ENCODE peak calls at places on chromosomes 11 and 22, in seven cellular contexts. One of them, this sample, is unnamed.

GRCh38 chr11:67060111-67060522 is 3.5 kb downstream of the RHOD start:
- DNase-seq in trophoblast cell: no peak
- DNase-seq in mesenchymal stem cell: no peak
- DNase-seq in neuronal stem cell: no peak
- DNase-seq in H9: peak; percentile 14
- DNase-seq in IMR-90: peak; percentile 36
- DNase-seq in H1: no peak
- DNase-seq in this sample: no peak

GRCh38 chr11:22337571-22338464 is at the start of gene SLC17A6:
- DNase-seq in IMR-90: peak; percentile 8
- DNase-seq in H9: peak; percentile 52
- DNase-seq in trophoblast cell: peak; percentile 53
- DNase-seq in H1: peak; percentile 77
- DNase-seq in neuronal stem cell: peak; percentile 83
- DNase-seq in mesenchymal stem cell: peak; percentile 26
- DNase-seq in this sample: peak; percentile 72

GRCh38 chr22:16789860-16790493 is 35.2 kb downstream of the XKR3 start:
- DNase-seq in trophoblast cell: no peak
- DNase-seq in H1: no peak
- DNase-seq in neuronal stem cell: no peak
- DNase-seq in IMR-90: no peak
- DNase-seq in H9: no peak
- DNase-seq in mesenchymal stem cell: no peak
- DNase-seq in this sample: no peak

GRCh38 chr22:35380537-35381423 is at the start of gene HMOX1:
- DNase-seq in neuronal stem cell: peak; percentile 49
- DNase-seq in trophoblast cell: peak; percentile 93
- DNase-seq in IMR-90: peak; percentile 85
- DNase-seq in H1: peak; percentile 82
- DNase-seq in mesenchymal stem cell: peak; percentile 94
- DNase-seq in H9: peak; percentile 81
- DNase-seq in this sample: peak; percentile 84

GRCh38 chr11:11916981-11917399 is 75.2 kb downstream of the USP47 start:
- DNase-seq in neuronal stem cell: no peak
- DNase-seq in H1: no peak
- DNase-seq in mesenchymal stem cell: no peak
- DNase-seq in trophoblast cell: no peak
- DNase-seq in H9: no peak
- DNase-seq in IMR-90: peak; percentile 81
- DNase-seq in this sample: peak; percentile 61

GRCh38 chr22:36193171-36193570 is 8.4 kb downstream of the APOL4 start:
- DNase-seq in H1: no peak
- DNase-seq in neuronal stem cell: no peak
- DNase-seq in mesenchymal stem cell: no peak
- DNase-seq in H9: no peak
- DNase-seq in trophoblast cell: no peak
- DNase-seq in IMR-90: no peak
- DNase-seq in this sample: no peak

GRCh38 chr11:69939551-69940245 is 120.5 kb upstream of the FGF3 start:
- DNase-seq in H1: no peak
- DNase-seq in H9: no peak
- DNase-seq in neuronal stem cell: no peak
- DNase-seq in trophoblast cell: peak; percentile 82
- DNase-seq in mesenchymal stem cell: peak; percentile 89
- DNase-seq in IMR-90: peak; percentile 77
- DNase-seq in this sample: no peak

GRCh38 chr11:128948583-128948982 is 5.9 kb upstream of the TP53AIP1 start:
- DNase-seq in H9: peak; percentile 67
- DNase-seq in IMR-90: no peak
- DNase-seq in H1: no peak
- DNase-seq in mesenchymal stem cell: no peak
- DNase-seq in trophoblast cell: no peak
- DNase-seq in neuronal stem cell: no peak
- DNase-seq in this sample: peak; percentile 37

GRCh38 chr11:72470386-72470785 is 36.1 kb upstream of the CLPB start:
- DNase-seq in neuronal stem cell: no peak
- DNase-seq in IMR-90: no peak
- DNase-seq in trophoblast cell: no peak
- DNase-seq in mesenchymal stem cell: no peak
- DNase-seq in H1: no peak
- DNase-seq in H9: no peak
- DNase-seq in this sample: no peak

GRCh38 chr11:74204692-74205091 is 33.6 kb downstream of the PPME1 start:
- DNase-seq in mesenchymal stem cell: no peak
- DNase-seq in H1: no peak
- DNase-seq in H9: no peak
- DNase-seq in trophoblast cell: peak; percentile 66
- DNase-seq in neuronal stem cell: no peak
- DNase-seq in IMR-90: no peak
- DNase-seq in this sample: no peak

GRCh38 chr11:8812438-8812837 is 98.6 kb upstream of the AKIP1 start:
- DNase-seq in mesenchymal stem cell: peak; percentile 57
- DNase-seq in trophoblast cell: peak; percentile 32
- DNase-seq in H9: no peak
- DNase-seq in H1: no peak
- DNase-seq in neuronal stem cell: no peak
- DNase-seq in IMR-90: no peak
- DNase-seq in this sample: peak; percentile 40

GRCh38 chr11:43123443-43123842 is 188.4 kb upstream of the API5 start:
- DNase-seq in IMR-90: no peak
- DNase-seq in H9: no peak
- DNase-seq in neuronal stem cell: no peak
- DNase-seq in mesenchymal stem cell: no peak
- DNase-seq in trophoblast cell: no peak
- DNase-seq in H1: no peak
- DNase-seq in this sample: no peak

GRCh38 chr11:69242583-69242940 is 51.4 kb upstream of the MYEOV start:
- DNase-seq in H1: no peak
- DNase-seq in IMR-90: no peak
- DNase-seq in neuronal stem cell: no peak
- DNase-seq in mesenchymal stem cell: no peak
- DNase-seq in trophoblast cell: no peak
- DNase-seq in H9: peak; percentile 20
- DNase-seq in this sample: no peak

GRCh38 chr11:70531281-70532065 is 133.1 kb downstream of the CTTN start:
- DNase-seq in trophoblast cell: no peak
- DNase-seq in H9: no peak
- DNase-seq in neuronal stem cell: no peak
- DNase-seq in H1: no peak
- DNase-seq in mesenchymal stem cell: no peak
- DNase-seq in IMR-90: no peak
- DNase-seq in this sample: no peak

GRCh38 chr22:17924076-17924475 is 100.3 kb downstream of the MICAL3 start:
- DNase-seq in neuronal stem cell: no peak
- DNase-seq in mesenchymal stem cell: no peak
- DNase-seq in H9: no peak
- DNase-seq in trophoblast cell: no peak
- DNase-seq in H1: no peak
- DNase-seq in IMR-90: no peak
- DNase-seq in this sample: no peak

GRCh38 chr11:36033082-36033751 is 89.4 kb downstream of the LDLRAD3 start:
- DNase-seq in neuronal stem cell: no peak
- DNase-seq in trophoblast cell: peak; percentile 32
- DNase-seq in H1: peak; percentile 54
- DNase-seq in H9: peak; percentile 46
- DNase-seq in mesenchymal stem cell: peak; percentile 61
- DNase-seq in IMR-90: peak; percentile 66
- DNase-seq in this sample: peak; percentile 59

GRCh38 chr11:120040136-120040840 is 97.6 kb downstream of the TRIM29 start:
- DNase-seq in trophoblast cell: no peak
- DNase-seq in IMR-90: no peak
- DNase-seq in H9: peak; percentile 10
- DNase-seq in neuronal stem cell: no peak
- DNase-seq in mesenchymal stem cell: no peak
- DNase-seq in H1: peak; percentile 17
- DNase-seq in this sample: peak; percentile 85

GRCh38 chr11:2097356-2097997 is 41.7 kb downstream of the IGF2 start:
- DNase-seq in H9: peak; percentile 76
- DNase-seq in IMR-90: peak; percentile 82
- DNase-seq in H1: peak; percentile 80
- DNase-seq in trophoblast cell: peak; percentile 2
- DNase-seq in neuronal stem cell: peak; percentile 80
- DNase-seq in mesenchymal stem cell: peak; percentile 93
- DNase-seq in this sample: peak; percentile 84

GRCh38 chr11:86489442-86489841 is 114.8 kb downstream of the CCDC81 start:
- DNase-seq in neuronal stem cell: no peak
- DNase-seq in mesenchymal stem cell: no peak
- DNase-seq in H1: no peak
- DNase-seq in trophoblast cell: no peak
- DNase-seq in H9: no peak
- DNase-seq in IMR-90: no peak
- DNase-seq in this sample: no peak

GRCh38 chr11:117807482-117808272 is 10.7 kb upstream of the DSCAML1 start:
- DNase-seq in H1: peak; percentile 92
- DNase-seq in H9: peak; percentile 66
- DNase-seq in IMR-90: peak; percentile 51
- DNase-seq in trophoblast cell: peak; percentile 82
- DNase-seq in mesenchymal stem cell: peak; percentile 65
- DNase-seq in neuronal stem cell: peak; percentile 60
- DNase-seq in this sample: peak; percentile 65

GRCh38 chr22:42233879-42234278 is 36.6 kb downstream of the TCF20 start:
- DNase-seq in neuronal stem cell: no peak
- DNase-seq in H1: no peak
- DNase-seq in trophoblast cell: no peak
- DNase-seq in H9: no peak
- DNase-seq in IMR-90: no peak
- DNase-seq in mesenchymal stem cell: no peak
- DNase-seq in this sample: no peak

GRCh38 chr22:38107692-38108515 is 2.6 kb downstream of the BAIAP2L2 start:
- DNase-seq in H9: no peak
- DNase-seq in H1: no peak
- DNase-seq in neuronal stem cell: no peak
- DNase-seq in trophoblast cell: peak; percentile 64
- DNase-seq in mesenchymal stem cell: no peak
- DNase-seq in IMR-90: no peak
- DNase-seq in this sample: no peak
- H3K4me1 ChIP-seq in H9: no peaks in the 10 kb centered on the region
- H3K4me1 ChIP-seq in H1: peaks cover 6% of the 10 kb centered on the region
- H3K4me1 ChIP-seq in neuronal stem cell: no peaks in the 10 kb centered on the region
- H3K4me1 ChIP-seq in trophoblast cell: no peaks in the 10 kb centered on the region
- H3K4me1 ChIP-seq in mesenchymal stem cell: peaks cover 19% of the 10 kb centered on the region
- H3K4me1 ChIP-seq in IMR-90: no peaks in the 10 kb centered on the region
- H3K4me1 ChIP-seq in this sample: no peaks in the 10 kb centered on the region

DNA sequence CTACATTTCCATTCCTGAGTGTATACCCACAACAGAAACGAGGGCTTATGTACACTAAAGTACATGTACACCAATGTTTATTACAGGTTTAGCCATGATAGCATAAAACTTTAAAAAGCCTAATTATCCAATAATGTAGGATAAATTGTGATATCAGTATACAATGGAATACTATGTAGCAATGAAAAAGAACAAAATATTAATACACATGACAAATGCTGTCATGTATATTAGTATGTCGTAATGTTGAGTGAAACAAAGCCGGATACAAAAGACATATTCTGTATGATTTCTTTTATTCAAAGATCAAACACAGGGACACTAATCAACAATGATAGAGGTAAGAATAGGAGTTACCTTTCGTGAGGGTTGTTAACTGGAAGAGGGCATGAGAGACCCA is 2.7 kb downstream of the SAA4 start:
- DNase-seq in H9: no peak
- DNase-seq in trophoblast cell: no peak
- DNase-seq in neuronal stem cell: no peak
- DNase-seq in IMR-90: no peak
- DNase-seq in H1: no peak
- DNase-seq in mesenchymal stem cell: no peak
- DNase-seq in this sample: no peak
- H3K18ac ChIP-seq in H9: no peak overlapping the region
- H3K18ac ChIP-seq in trophoblast cell: no peak overlapping the region
- H3K18ac ChIP-seq in neuronal stem cell: no peak overlapping the region
- H3K18ac ChIP-seq in IMR-90: no peak overlapping the region
- H3K18ac ChIP-seq in H1: no peak overlapping the region
- H3K18ac ChIP-seq in mesenchymal stem cell: no peak overlapping the region
- H3K18ac ChIP-seq in this sample: no peak overlapping the region

GRCh38 chr22:25018009-25018408 is 65.5 kb downstream of the KIAA1671 start:
- DNase-seq in trophoblast cell: no peak
- DNase-seq in neuronal stem cell: no peak
- DNase-seq in H1: no peak
- DNase-seq in H9: no peak
- DNase-seq in IMR-90: no peak
- DNase-seq in mesenchymal stem cell: no peak
- DNase-seq in this sample: no peak
- H3K4me1 ChIP-seq in trophoblast cell: peaks cover 8% of the 10 kb centered on the region
- H3K4me1 ChIP-seq in neuronal stem cell: peaks cover 13% of the 10 kb centered on the region
- H3K4me1 ChIP-seq in H1: no peaks in the 10 kb centered on the region
- H3K4me1 ChIP-seq in H9: peaks cover 2% of the 10 kb centered on the region
- H3K4me1 ChIP-seq in IMR-90: no peaks in the 10 kb centered on the region
- H3K4me1 ChIP-seq in mesenchymal stem cell: no peaks in the 10 kb centered on the region
- H3K4me1 ChIP-seq in this sample: peaks cover 2% of the 10 kb centered on the region

GRCh38 chr11:93370260-93370659 is 39.7 kb downstream of the DEUP1 start:
- DNase-seq in IMR-90: no peak
- DNase-seq in neuronal stem cell: no peak
- DNase-seq in H9: no peak
- DNase-seq in mesenchymal stem cell: no peak
- DNase-seq in H1: no peak
- DNase-seq in trophoblast cell: peak; percentile 82
- DNase-seq in this sample: no peak

DNA sequence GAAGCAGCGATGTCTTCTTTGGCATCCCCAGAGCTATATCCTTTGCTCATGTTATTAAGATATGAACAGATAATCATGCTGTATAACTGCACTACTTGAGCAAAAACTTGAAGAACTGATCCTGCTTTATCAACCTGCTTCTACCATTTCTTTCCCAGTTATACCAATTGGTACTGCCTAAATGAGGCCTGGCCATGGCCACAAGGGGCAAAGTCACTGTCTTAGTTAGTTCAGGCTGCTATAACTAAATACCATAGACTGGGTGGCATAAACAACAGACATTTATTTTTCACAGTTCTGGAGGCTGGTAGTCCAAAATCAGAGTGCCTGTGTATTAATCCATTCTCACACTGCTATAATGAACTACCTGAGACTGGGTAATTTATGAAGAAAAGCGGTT is 37.5 kb downstream of the DEUP1 start:
- DNase-seq in H9: no peak
- DNase-seq in neuronal stem cell: no peak
- DNase-seq in trophoblast cell: no peak
- DNase-seq in mesenchymal stem cell: no peak
- DNase-seq in IMR-90: no peak
- DNase-seq in H1: no peak
- DNase-seq in this sample: no peak
- H3K18ac ChIP-seq in H9: no peak overlapping the region
- H3K18ac ChIP-seq in neuronal stem cell: no peak overlapping the region
- H3K18ac ChIP-seq in trophoblast cell: no peak overlapping the region
- H3K18ac ChIP-seq in mesenchymal stem cell: no peak overlapping the region
- H3K18ac ChIP-seq in IMR-90: no peak overlapping the region
- H3K18ac ChIP-seq in H1: no peak overlapping the region
- H3K18ac ChIP-seq in this sample: no peak overlapping the region

DNA sequence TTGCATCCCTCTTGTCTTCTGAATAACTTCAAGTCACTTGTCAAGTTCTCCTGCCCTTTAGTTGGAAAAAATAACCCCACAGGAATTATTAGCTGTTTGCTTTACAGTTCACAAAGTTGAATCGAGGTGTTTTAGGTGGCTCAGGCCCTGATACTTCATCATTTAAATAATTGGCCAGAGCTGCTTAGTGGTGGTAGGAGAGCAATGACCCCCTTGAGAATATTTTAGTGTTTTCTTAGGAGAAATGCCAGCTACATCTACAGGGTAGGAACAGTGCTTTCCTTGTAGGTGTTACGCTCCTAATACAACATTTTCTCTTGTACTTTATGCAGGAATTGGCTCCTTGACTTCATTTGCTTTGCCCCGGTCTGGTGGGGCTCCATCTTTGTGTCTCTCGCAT is 73.2 kb downstream of the C22orf31 start:
- DNase-seq in IMR-90: no peak
- DNase-seq in trophoblast cell: no peak
- DNase-seq in H9: no peak
- DNase-seq in mesenchymal stem cell: no peak
- DNase-seq in neuronal stem cell: no peak
- DNase-seq in H1: no peak
- DNase-seq in this sample: no peak
- H3K4me1 ChIP-seq in IMR-90: peaks cover 5% of the 10 kb centered on the region
- H3K4me1 ChIP-seq in trophoblast cell: peaks cover 29% of the 10 kb centered on the region
- H3K4me1 ChIP-seq in H9: peaks cover 25% of the 10 kb centered on the region
- H3K4me1 ChIP-seq in mesenchymal stem cell: peaks cover 9% of the 10 kb centered on the region
- H3K4me1 ChIP-seq in neuronal stem cell: peaks cover 4% of the 10 kb centered on the region
- H3K4me1 ChIP-seq in H1: peaks cover 8% of the 10 kb centered on the region
- H3K4me1 ChIP-seq in this sample: peaks cover 30% of the 10 kb centered on the region